ENCODE peak calls at places on chromosome 7, in six cellular contexts. E, B, D, C, Q and N are unnamed samples.

GRCh38 chr7:156585025-156585648 is 55.4 kb upstream of the RNF32 start:
- DNase-seq in E (no peak), D (no peak), C (no peak), Q (no peak), B (no peak), N (no peak)

GRCh38 chr7:75642810-75643486 is 95.8 kb downstream of the HIP1 start:
- DNase-seq in B (peak; percentile 81), D (peak; percentile 67), Q (peak; percentile 45), C (peak; percentile 78), E (peak; percentile 55), N (no peak)

GRCh38 chr7:123727071-123727837 is 21.5 kb downstream of the WASL start:
- DNase-seq in Q (no peak), C (peak; percentile 83), D (peak; percentile 95), B (no peak), E (peak; percentile 90), N (peak; percentile 53)

GRCh38 chr7:38052786-38053185 is 125.3 kb upstream of the STARD3NL start:
- DNase-seq in E (no peak), B (no peak), D (no peak), C (no peak), Q (no peak), N (no peak)

GRCh38 chr7:22025075-22025474 is 79.4 kb upstream of the CDCA7L start:
- DNase-seq in C (no peak), E (no peak), Q (no peak), B (no peak), D (no peak), N (no peak)

GRCh38 chr7:130063036-130063435 is 7.3 kb upstream of the KLHDC10 start:
- DNase-seq in E (peak; percentile 42), D (peak; percentile 44), Q (no peak), B (peak; percentile 85), C (peak; percentile 72), N (no peak)

GRCh38 chr7:69599211-69599878 is 1.1 kb downstream of the AUTS2 start:
- DNase-seq in D (peak; percentile 9), B (no peak), C (no peak), Q (no peak), E (no peak), N (no peak)

GRCh38 chr7:33849004-33849403 is 56.3 kb upstream of the BMPER start:
- DNase-seq in D (no peak), E (peak; percentile 37), Q (no peak), C (peak; percentile 70), B (no peak), N (no peak)

GRCh38 chr7:20133803-20134202 is 83.4 kb downstream of the MACC1 start:
- DNase-seq in E (no peak), Q (no peak), D (no peak), C (no peak), B (no peak), N (no peak)

GRCh38 chr7:112596260-112596659 is 115.5 kb downstream of the LSMEM1 start:
- DNase-seq in B (no peak), C (peak; percentile 28), D (peak; percentile 40), Q (no peak), E (peak; percentile 59), N (peak; percentile 8)

GRCh38 chr7:25351761-25352160 is 123.5 kb upstream of the NPVF start:
- DNase-seq in D (no peak), B (no peak), E (no peak), Q (no peak), C (no peak), N (no peak)

GRCh38 chr7:142300689-142301088 is 42.8 kb upstream of the PRSS58 start:
- DNase-seq in C (peak; percentile 11), Q (no peak), E (no peak), B (peak; percentile 75), D (no peak), N (no peak)

GRCh38 chr7:90269163-90269562 is 24.2 kb downstream of the CFAP69 start:
- DNase-seq in C (no peak), Q (no peak), B (no peak), E (no peak), D (no peak), N (no peak)